ENCODE peak calls at places on chromosomes 13 and 19, in six cellular contexts. S is HCT116, Q is breast epithelium, X is GM23338, U is SK-N-SH, K is transverse colon. F is an unnamed sample.

GRCh38 chr13:28628250-28628649 is 30.7 kb upstream of the POMP start:
- DNase-seq in S (no peak), Q (no peak), U (no peak), X (no peak), K (no peak), F (no peak)

GRCh38 chr13:108276060-108276459 is 6.5 kb downstream of the TNFSF13B start:
- DNase-seq in Q (no peak), X (no peak), U (no peak), K (no peak), S (no peak), F (no peak)

GRCh38 chr13:35720690-35721554 is 244.4 kb upstream of the MAB21L1 start:
- DNase-seq in U (peak), K (peak), Q (no peak), X (peak), S (peak), F (no peak)

GRCh38 chr19:13557756-13558398 is 51.6 kb upstream of the CACNA1A start:
- DNase-seq in X (peak), K (peak), S (peak), Q (no peak), U (no peak), F (no peak)

GRCh38 chr19:10420444-10421239 is at the start of gene PDE4A:
- DNase-seq in Q (no peak), K (no peak), U (peak), X (peak), S (no peak), F (no peak)

GRCh38 chr13:113427562-113428468 is 25.5 kb downstream of the ADPRHL1 start:
- DNase-seq in U (no peak), S (no peak), X (no peak), Q (no peak), K (no peak), F (no peak)

GRCh38 chr19:8558325-8558724 is 18.9 kb downstream of the MYO1F start:
- DNase-seq in Q (no peak), K (no peak), S (no peak), X (no peak), U (no peak), F (no peak)

GRCh38 chr19:7506385-7507328 is 9.2 kb upstream of the ZNF358 start:
- DNase-seq in X (peak), Q (peak), S (peak), U (peak), K (peak), F (no peak)

GRCh38 chr19:30631035-30631375 is 258.8 kb downstream of the ZNF536 start:
- DNase-seq in S (no peak), U (no peak), Q (no peak), K (no peak), X (no peak), F (no peak)

GRCh38 chr13:93603043-93603442 is 376.4 kb downstream of the GPC6 start:
- DNase-seq in U (no peak), K (no peak), X (peak), Q (no peak), S (no peak), F (no peak)

GRCh38 chr19:33513424-33513823 is 8.2 kb downstream of the PEPD start:
- DNase-seq in S (no peak), U (no peak), Q (no peak), X (no peak), K (no peak), F (no peak)

GRCh38 chr13:27583645-27584044 is 36.7 kb downstream of the LNX2 start:
- DNase-seq in S (no peak), X (no peak), Q (no peak), K (no peak), U (no peak), F (no peak)

GRCh38 chr13:32255744-32256120 is 59.4 kb downstream of the ZAR1L start:
- DNase-seq in X (no peak), S (no peak), K (no peak), U (no peak), Q (no peak), F (no peak)

GRCh38 chr19:46226438-46226973 is 3.0 kb upstream of the IGFL1 start:
- DNase-seq in U (no peak), S (no peak), K (no peak), Q (no peak), X (no peak), F (no peak)

GRCh38 chr13:110352735-110353134 is 45.7 kb downstream of the COL4A2 start:
- DNase-seq in S (no peak), U (no peak), Q (no peak), X (peak), K (no peak), F (no peak)

GRCh38 chr19:2569596-2570465 is 93.9 kb downstream of the GADD45B start:
- DNase-seq in K (no peak), X (no peak), S (no peak), U (no peak), Q (no peak), F (no peak)

GRCh38 chr13:112983428-112984196 is 14.6 kb downstream of the MCF2L start:
- DNase-seq in X (no peak), Q (no peak), U (peak), S (no peak), K (peak), F (no peak)

DNA sequence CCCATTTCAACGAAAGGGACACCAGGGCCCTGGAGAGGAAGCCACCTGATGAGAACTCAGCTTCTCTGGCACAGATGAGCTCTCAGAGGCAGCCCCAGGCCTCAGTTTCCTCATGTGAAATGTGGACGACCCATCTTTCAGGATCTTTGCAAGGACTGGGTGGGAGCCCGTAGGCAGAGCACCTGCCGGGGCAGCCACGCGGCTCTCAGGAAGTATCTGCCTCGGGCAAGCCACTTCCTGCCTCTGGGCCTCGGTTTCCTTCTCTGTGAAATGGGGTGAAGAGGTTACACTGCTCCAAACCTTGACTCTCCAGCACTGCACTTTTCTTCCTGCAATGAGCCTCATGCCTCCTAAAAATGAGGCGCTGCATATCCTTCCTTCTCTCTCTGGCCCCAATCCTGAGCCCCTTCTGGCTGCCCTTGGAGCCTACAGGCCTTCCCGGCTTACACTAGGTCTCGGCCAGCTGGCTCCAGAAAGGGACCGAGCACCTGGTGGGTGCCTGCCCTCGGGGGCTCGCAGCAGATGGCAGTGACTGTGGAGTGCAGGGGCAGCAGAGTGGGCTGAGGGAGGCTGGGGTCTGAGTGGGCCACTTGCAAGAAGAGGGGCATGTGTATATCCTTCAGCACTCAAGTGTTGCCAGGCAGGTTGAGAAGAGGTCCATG is 3.5 kb downstream of the SSBP4 start:
- DNase-seq in X (no peak), S (no peak), Q (no peak), U (no peak), K (no peak), F (no peak)
- H3K4me3 ChIP-seq in X (no peak), S (no peak), Q (no peak), U (no peak), K (no peak), F (no peak)

GRCh38 chr19:4241824-4242430 is 5.0 kb upstream of the YJU2 start:
- DNase-seq in U (no peak), K (no peak), Q (no peak), S (no peak), X (no peak), F (no peak)

GRCh38 chr19:4246767-4247593 is at the start of gene YJU2:
- DNase-seq in U (peak), K (peak), Q (peak), S (peak), X (peak), F (peak)
- TF ChIP-seq POLR2AphosphoS5 in U (peak), K (peak), Q (peak), S (peak), X (peak), F (peak)

DNA sequence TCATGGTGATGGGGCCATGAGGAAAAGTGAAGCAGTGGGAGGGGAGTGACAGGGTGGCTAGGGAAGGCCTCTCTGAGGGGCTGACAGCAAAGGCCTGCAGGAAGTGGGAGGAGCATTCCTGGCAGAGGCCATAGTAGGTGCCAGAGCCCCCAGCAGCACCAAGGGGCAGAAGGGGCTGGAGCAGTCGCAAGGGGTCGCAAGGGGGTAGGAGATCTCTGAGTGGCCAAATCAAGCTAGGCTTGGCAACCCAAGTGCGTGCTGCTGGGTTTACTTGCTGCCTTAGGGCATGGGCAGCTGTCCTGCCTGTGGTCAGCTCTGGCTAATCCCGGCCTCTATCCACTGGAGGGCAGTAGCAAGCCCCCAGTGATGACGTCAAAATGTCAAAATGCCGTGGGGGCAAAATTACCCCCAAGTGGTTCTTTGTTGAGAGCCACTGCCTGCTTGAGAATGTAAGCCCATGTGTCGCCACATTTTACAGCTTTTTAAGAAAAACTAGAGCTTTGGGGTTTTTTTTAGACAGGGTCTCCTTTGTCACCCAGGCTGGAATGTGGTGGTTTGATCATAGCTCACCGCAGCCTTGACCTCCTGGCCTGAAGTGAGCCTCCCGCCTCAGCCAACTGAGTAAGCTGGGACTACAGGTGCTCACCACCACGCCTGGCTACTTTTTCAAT is 11.8 kb downstream of the CCDC97 start:
- DNase-seq in S (no peak), K (peak), Q (no peak), X (peak), U (peak), F (no peak)
- TF ChIP-seq CTCF in S (peak), K (peak), Q (peak), X (peak), U (peak), F (peak)

GRCh38 chr19:4277051-4277700 is 1.9 kb upstream of the SHD start:
- DNase-seq in U (peak), S (no peak), K (no peak), Q (no peak), X (peak), F (no peak)

GRCh38 chr19:4279530-4280422 is 710 bp downstream of the SHD start:
- DNase-seq in U (peak), K (no peak), Q (no peak), X (peak), S (no peak), F (no peak)

GRCh38 chr19:4278926-4279529 is at the start of gene SHD:
- DNase-seq in K (no peak), Q (no peak), S (no peak), U (peak), X (peak), F (no peak)

GRCh38 chr19:4278010-4278409 is 1.1 kb upstream of the SHD start:
- DNase-seq in S (no peak), X (no peak), U (no peak), Q (no peak), K (no peak), F (no peak)

DNA sequence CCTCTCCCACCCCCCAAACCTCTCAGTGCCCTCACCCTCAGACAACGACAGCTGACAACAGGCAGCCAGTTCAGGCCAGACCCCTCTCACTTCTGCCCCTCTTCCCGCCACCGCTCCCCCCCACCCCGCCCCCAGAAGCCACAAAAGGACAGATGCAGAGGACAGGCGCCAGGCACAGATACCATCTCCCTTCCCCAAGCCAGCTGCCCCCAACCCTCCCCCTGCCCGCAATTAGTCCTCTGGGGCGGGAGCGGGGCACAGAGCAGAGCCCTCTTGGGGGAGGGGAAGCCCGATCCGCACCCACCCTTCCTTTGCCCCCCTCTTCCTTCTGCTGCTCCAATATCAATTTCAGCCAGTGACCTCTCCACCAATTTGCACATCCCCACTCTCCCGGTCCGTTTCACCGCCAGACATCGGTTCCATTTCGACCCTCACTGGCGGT is 585 bp upstream of the SHD start:
- DNase-seq in U (peak), X (peak), S (no peak), Q (no peak), K (no peak), F (no peak)
- H3K4me3 ChIP-seq in U (no peak), X (peak), S (no peak), Q (no peak), K (no peak), F (peak)

DNA sequence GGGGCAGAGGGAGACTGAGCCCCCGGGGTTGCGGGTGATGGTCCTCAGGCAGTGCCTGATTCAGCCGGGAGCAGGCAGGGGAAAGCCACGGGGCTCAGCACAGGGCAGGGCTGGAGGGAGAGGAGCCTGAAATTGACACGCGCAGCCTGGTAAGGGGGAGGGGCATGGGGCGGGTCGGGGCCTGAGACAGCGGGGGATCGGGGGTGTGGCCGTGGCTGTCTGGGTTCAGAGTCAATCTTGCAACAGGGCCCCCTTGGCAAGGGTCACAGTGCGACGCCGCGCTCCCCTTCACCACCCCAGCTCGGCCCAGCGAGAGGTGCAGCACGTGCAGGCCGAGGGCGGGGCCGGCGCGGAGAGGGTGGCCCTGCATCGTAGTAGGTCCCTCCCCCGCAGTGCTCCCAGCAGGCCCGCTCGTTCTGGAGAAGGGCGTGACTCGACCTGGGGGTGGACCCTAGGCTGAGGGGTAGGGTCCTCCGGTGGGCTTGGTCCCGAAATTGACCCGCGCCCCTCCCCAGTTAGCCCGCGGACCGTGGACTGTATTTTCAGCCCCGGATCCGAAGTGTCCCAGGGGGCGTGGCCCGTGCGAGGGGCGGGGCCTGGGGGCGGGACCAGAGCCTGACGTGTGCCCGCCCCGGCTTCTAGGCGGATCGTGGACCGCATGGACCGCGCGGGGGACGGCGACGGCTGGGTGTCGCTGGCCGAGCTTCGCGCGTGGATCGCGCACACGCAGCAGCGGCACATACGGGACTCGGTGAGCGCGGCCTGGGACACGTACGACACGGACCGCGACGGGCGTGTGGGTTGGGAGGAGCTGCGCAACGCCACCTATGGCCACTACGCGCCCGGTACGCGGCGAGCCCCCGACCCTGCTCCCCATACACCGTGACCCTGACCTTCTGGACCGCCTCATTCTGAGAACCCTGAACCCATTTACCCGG is 6.0 kb downstream of the RCN3 start:
- DNase-seq in Q (peak), U (peak), S (no peak), X (peak), K (peak), F (no peak)
- TF ChIP-seq POLR2AphosphoS5 in Q (no peak), U (no peak), S (no peak), X (no peak), K (no peak), F (no peak)

F was measured in vagina.